ENCODE peak calls at places on chromosomes 5 and 9, in seven cellular contexts. L, U, B, E, C, W and V are unnamed samples.

GRCh38 chr5:148976569-148977321 is 86.1 kb downstream of the SH3TC2 start:
- DNase-seq in B (no peak), U (no peak), W (no peak), C (no peak), E (no peak), L (no peak), V (no peak)

GRCh38 chr5:90294604-90295003 is 115.0 kb downstream of the CETN3 start:
- DNase-seq in L (no peak), B (no peak), W (no peak), C (no peak), U (no peak), E (no peak), V (no peak)

GRCh38 chr5:14156611-14157493 is 13.7 kb downstream of the TRIO start:
- DNase-seq in C (no peak), L (no peak), B (no peak), U (peak; percentile 78), E (no peak), W (no peak), V (no peak)

GRCh38 chr9:109745335-109746283 is 34.4 kb upstream of the PALM2AKAP2 start:
- DNase-seq in B (no peak), L (no peak), C (no peak), W (no peak), U (peak; percentile 49), E (no peak), V (no peak)

GRCh38 chr9:131013015-131013755 is 4.2 kb downstream of the LAMC3 start:
- DNase-seq in C (no peak), B (no peak), W (no peak), U (no peak), E (no peak), L (no peak), V (no peak)

GRCh38 chr9:101486693-101487442 is 46.8 kb upstream of the RNF20 start:
- DNase-seq in C (no peak), B (peak; percentile 69), E (no peak), W (peak; percentile 17), L (no peak), U (peak; percentile 69), V (peak; percentile 83)

GRCh38 chr5:149130932-149131273 is 10.4 kb upstream of the ABLIM3 start:
- DNase-seq in C (no peak), B (no peak), L (no peak), E (no peak), U (no peak), W (no peak), V (no peak)

GRCh38 chr5:148697177-148697820 is 43.0 kb upstream of the HTR4 start:
- DNase-seq in B (no peak), E (no peak), C (no peak), U (peak; percentile 55), W (no peak), L (no peak), V (no peak)

GRCh38 chr5:116572375-116573278 is 2.0 kb downstream of the SEMA6A start:
- DNase-seq in E (no peak), L (no peak), B (no peak), U (peak; percentile 9), C (no peak), W (peak; percentile 1), V (peak; percentile 77)

GRCh38 chr5:90446961-90447360 is 27.6 kb downstream of the MBLAC2 start:
- DNase-seq in E (no peak), C (no peak), L (no peak), U (no peak), W (no peak), B (no peak), V (no peak)

GRCh38 chr9:117232266-117232665 is 182.6 kb downstream of the ASTN2 start:
- DNase-seq in E (no peak), C (no peak), B (no peak), W (no peak), L (no peak), U (no peak), V (no peak)

GRCh38 chr5:176501333-176501732 is 35.9 kb downstream of the RNF44 start:
- DNase-seq in C (no peak), U (peak; percentile 65), L (no peak), E (no peak), B (no peak), W (no peak), V (no peak)

GRCh38 chr9:136587145-136587943 is 41.5 kb upstream of the NOTCH1 start:
- DNase-seq in L (no peak), U (no peak), B (no peak), E (no peak), C (no peak), W (no peak), V (peak; percentile 38)

GRCh38 chr5:132180134-132180745 is 47.4 kb downstream of the P4HA2 start:
- DNase-seq in L (no peak), E (no peak), U (peak; percentile 79), W (no peak), B (peak; percentile 33), C (no peak), V (peak; percentile 41)

GRCh38 chr9:134390537-134390936 is 64.3 kb downstream of the RXRA start:
- DNase-seq in L (peak; percentile 72), U (no peak), W (peak; percentile 95), C (peak; percentile 72), E (peak; percentile 60), B (no peak), V (no peak)

GRCh38 chr9:22308177-22308576 is 138.4 kb upstream of the DMRTA1 start:
- DNase-seq in C (no peak), B (peak; percentile 19), W (no peak), E (no peak), L (no peak), U (no peak), V (no peak)

GRCh38 chr5:160327829-160328228 is 15.5 kb upstream of the CCNJL start:
- DNase-seq in W (no peak), U (no peak), L (no peak), C (no peak), E (no peak), B (no peak), V (no peak)

GRCh38 chr5:151656311-151656710 is 30.4 kb downstream of the SPARC start:
- DNase-seq in C (no peak), E (no peak), B (no peak), W (no peak), U (no peak), L (no peak), V (no peak)

GRCh38 chr5:159179556-159180305 is 29.6 kb downstream of the RNF145 start:
- DNase-seq in L (no peak), U (no peak), E (no peak), W (no peak), B (no peak), C (no peak), V (no peak)

GRCh38 chr9:123300554-123300953 is 32.2 kb upstream of the STRBP start:
- DNase-seq in C (no peak), L (no peak), B (no peak), E (no peak), W (no peak), U (no peak), V (no peak)

GRCh38 chr5:173917788-173918786 is 29.9 kb downstream of the CPEB4 start:
- DNase-seq in W (peak; percentile 65), E (peak; percentile 1), L (peak; percentile 56), U (peak; percentile 71), C (peak; percentile 53), B (peak; percentile 73), V (peak; percentile 93)

GRCh38 chr5:54845567-54845941 is 139.8 kb downstream of the ESM1 start:
- DNase-seq in B (no peak), C (no peak), U (no peak), W (no peak), L (no peak), E (no peak), V (no peak)

GRCh38 chr9:16925426-16925825 is 55.0 kb upstream of the BNC2 start:
- DNase-seq in B (no peak), L (no peak), C (no peak), W (no peak), U (no peak), E (no peak), V (no peak)

GRCh38 chr5:140785905-140786686 is at the start of gene PCDHA1:
- DNase-seq in E (no peak), U (no peak), L (no peak), W (no peak), C (no peak), B (no peak), V (peak; percentile 51)

GRCh38 chr9:72753261-72753893 is 199.5 kb downstream of the ALDH1A1 start:
- DNase-seq in C (no peak), E (no peak), U (peak; percentile 17), B (no peak), L (no peak), W (no peak), V (no peak)

GRCh38 chr9:34685591-34685990 is 5.5 kb downstream of the CCL19 start:
- DNase-seq in B (no peak), W (no peak), U (no peak), L (no peak), E (no peak), C (no peak), V (no peak)

GRCh38 chr5:38420246-38420645 is 136.2 kb downstream of the LIFR start:
- DNase-seq in C (no peak), E (no peak), W (no peak), L (no peak), U (peak; percentile 30), B (no peak), V (no peak)

GRCh38 chr9:91852801-91853347 is 97.2 kb downstream of the ROR2 start:
- DNase-seq in W (no peak), E (no peak), B (no peak), U (no peak), C (no peak), L (no peak), V (no peak)